ENCODE peak calls at places on chromosomes 5 and 9, in ten cellular contexts. C is mesendoderm; L is right cardiac atrium; X is naive thymus-derived CD8-positive, alpha-beta T cell; O is stimulated activated CD4-positive, alpha-beta T cell treated with anti-CD3 and anti-CD28 coated beads, Interleukin-4, amount 100 ng/mL, for 4 hours; W is NCI-H748 treated with DMSO at 0.1 percent for 48 hours; Q is EL; I is HTR-8/SVneo; F is vagina; Z is GM12865. T is an unnamed sample.

GRCh38 chr5:133895979-133896378 is 72.4 kb downstream of the C5orf15 start:
- DNase-seq in W (no peak), L (no peak), Q (no peak), Z (no peak), X (no peak), O (no peak), C (no peak), I (no peak), F (no peak), T (no peak)

GRCh38 chr5:56479126-56479525 is 246.0 kb upstream of the ANKRD55 start:
- DNase-seq in L (no peak), Z (no peak), C (no peak), W (no peak), I (no peak), F (no peak), Q (no peak), O (no peak), X (no peak), T (no peak)

GRCh38 chr9:129131300-129132145 is 20.3 kb downstream of the PTPA start:
- DNase-seq in X (peak; percentile 90), L (peak; percentile 91), Z (peak; percentile 81), I (peak; percentile 76), C (peak; percentile 71), W (no peak), F (no peak), Q (peak; percentile 65), O (peak; percentile 79), T (peak; percentile 75)

GRCh38 chr9:6330958-6331634 is 2.9 kb downstream of the TPD52L3 start:
- DNase-seq in C (no peak), Q (no peak), W (no peak), Z (no peak), F (no peak), X (no peak), L (no peak), I (no peak), O (no peak), T (no peak)

GRCh38 chr9:121651295-121652036 is at the start of gene DAB2IP:
- DNase-seq in C (peak; percentile 87), L (peak; percentile 88), F (no peak), O (no peak), Z (no peak), W (no peak), X (peak; percentile 36), I (peak; percentile 49), Q (peak; percentile 52), T (peak; percentile 87)

GRCh38 chr5:10519729-10520128 is 44.1 kb upstream of the ANKRD33B start:
- DNase-seq in I (no peak), W (no peak), X (no peak), L (no peak), Q (no peak), F (no peak), C (no peak), Z (peak; percentile 64), O (no peak), T (no peak)

GRCh38 chr5:134794819-134795218 is 36.2 kb downstream of the DDX46 start:
- DNase-seq in Z (no peak), W (no peak), C (no peak), Q (no peak), L (no peak), F (no peak), I (no peak), O (no peak), X (no peak), T (no peak)

GRCh38 chr5:157457391-157457790 is 2.6 kb upstream of the NIPAL4 start:
- DNase-seq in I (no peak), X (no peak), W (no peak), F (peak; percentile 56), Q (no peak), Z (no peak), O (no peak), C (no peak), L (no peak), T (no peak)

GRCh38 chr5:95731571-95732554 is 727 bp downstream of the RHOBTB3 start:
- DNase-seq in I (no peak), X (peak; percentile 62), W (peak; percentile 26), Q (peak; percentile 59), C (peak; percentile 73), F (no peak), L (peak; percentile 82), Z (peak; percentile 56), O (peak; percentile 10), T (peak; percentile 55)

GRCh38 chr9:130946778-130947617 is 8.0 kb upstream of the FIBCD1 start:
- DNase-seq in Z (no peak), L (no peak), Q (no peak), C (no peak), F (no peak), O (no peak), X (no peak), W (peak; percentile 64), I (no peak), T (no peak)

GRCh38 chr5:337565-338130 is 16.1 kb downstream of the AHRR start:
- DNase-seq in Q (peak; percentile 61), I (peak; percentile 83), W (no peak), Z (no peak), X (no peak), C (peak; percentile 86), F (no peak), L (no peak), O (no peak), T (peak; percentile 28)

GRCh38 chr9:19998153-19998552 is 209.3 kb upstream of the SLC24A2 start:
- DNase-seq in L (no peak), O (no peak), F (no peak), Z (peak; percentile 73), X (no peak), Q (peak; percentile 45), W (no peak), C (peak; percentile 7), I (no peak), T (peak; percentile 74)

GRCh38 chr5:96189987-96190386 is 228.3 kb upstream of the ELL2 start:
- DNase-seq in X (no peak), C (peak; percentile 46), F (no peak), I (no peak), W (no peak), O (no peak), Z (no peak), L (no peak), Q (no peak), T (no peak)

GRCh38 chr5:92581690-92582089 is 999.3 kb downstream of the NR2F1-AS1 start:
- DNase-seq in I (no peak), F (no peak), C (no peak), Z (no peak), X (no peak), Q (no peak), L (no peak), W (no peak), O (no peak), T (no peak)

GRCh38 chr9:4117835-4118610 is 181.8 kb downstream of the GLIS3 start:
- DNase-seq in O (peak; percentile 13), X (peak; percentile 69), C (peak; percentile 37), L (peak; percentile 72), F (no peak), W (no peak), Z (peak; percentile 17), I (no peak), Q (no peak), T (peak; percentile 26)

GRCh38 chr5:159071382-159071781 is 28.3 kb downstream of the EBF1 start:
- DNase-seq in Q (no peak), C (no peak), I (no peak), Z (no peak), O (no peak), W (no peak), L (no peak), X (no peak), F (no peak), T (peak; percentile 42)

GRCh38 chr9:134888603-134889195 is 8.1 kb downstream of the FCN2 start:
- DNase-seq in Z (no peak), I (no peak), O (no peak), X (no peak), C (no peak), W (no peak), F (no peak), L (no peak), Q (no peak), T (no peak)

GRCh38 chr9:95516736-95517558 is at the start of gene PTCH1:
- DNase-seq in C (peak; percentile 69), Z (no peak), I (no peak), F (no peak), Q (peak; percentile 56), W (no peak), L (peak; percentile 82), X (peak; percentile 78), O (peak; percentile 54), T (peak; percentile 44)

GRCh38 chr5:76787237-76787636 is 31.6 kb upstream of the F2RL1 start:
- DNase-seq in L (peak; percentile 81), C (no peak), Q (no peak), I (no peak), F (no peak), W (no peak), O (no peak), Z (no peak), X (no peak), T (no peak)

GRCh38 chr9:93262537-93263310 is 78.8 kb downstream of the WNK2 start:
- DNase-seq in L (peak; percentile 57), I (no peak), Z (no peak), W (no peak), O (no peak), C (no peak), X (no peak), Q (no peak), F (peak; percentile 62), T (no peak)

GRCh38 chr9:134705786-134706185 is 64.2 kb downstream of the COL5A1 start:
- DNase-seq in I (no peak), C (no peak), W (no peak), Z (no peak), Q (no peak), O (no peak), L (peak; percentile 65), F (no peak), X (no peak), T (no peak)

GRCh38 chr9:73683862-73684591 is 532.4 kb downstream of the ANXA1 start:
- DNase-seq in Z (peak; percentile 53), X (no peak), L (no peak), I (no peak), O (no peak), F (no peak), C (peak; percentile 68), Q (peak; percentile 34), W (peak; percentile 11), T (peak; percentile 21)

GRCh38 chr9:110160163-110160562 is 47.8 kb downstream of the C9orf152 start:
- DNase-seq in Z (no peak), L (no peak), O (no peak), W (no peak), I (no peak), C (no peak), Q (no peak), F (no peak), X (no peak), T (no peak)

GRCh38 chr5:40367260-40367659 is 312.5 kb upstream of the PTGER4 start:
- DNase-seq in O (no peak), I (no peak), X (no peak), L (no peak), F (no peak), Z (no peak), W (no peak), Q (no peak), C (no peak), T (peak; percentile 16)

GRCh38 chr9:122609810-122610209 is 4.7 kb upstream of the OR1Q1 start:
- DNase-seq in W (no peak), Q (no peak), X (no peak), L (no peak), O (no peak), I (no peak), F (no peak), Z (no peak), C (no peak), T (no peak)

GRCh38 chr9:18357321-18357720 is 116.6 kb upstream of the ADAMTSL1 start:
- DNase-seq in W (no peak), Q (no peak), L (no peak), Z (no peak), I (no peak), C (no peak), O (no peak), X (no peak), F (no peak), T (no peak)

GRCh38 chr5:81969226-81969625 is 2.6 kb upstream of the ATG10 start:
- DNase-seq in W (no peak), F (no peak), X (no peak), Q (no peak), O (no peak), C (peak; percentile 41), Z (no peak), L (no peak), I (no peak), T (no peak)

GRCh38 chr5:96952118-96952750 is 16.4 kb downstream of the LNPEP start:
- DNase-seq in C (no peak), L (no peak), Z (no peak), F (no peak), I (no peak), X (no peak), Q (no peak), W (no peak), O (no peak), T (no peak)